ENCODE peak calls at places on chromosomes 11 and 22, in six cellular contexts. One of them, this sample, is unnamed. For H3K27me3, the result is how much of the 10 kb centered on the place peaks cover.

GRCh38 chr11:78417175-78417887 is at the start of gene GAB2:
- DNase-seq in esophagus squamous epithelium: no peak
- DNase-seq in left ventricle myocardium inferior: no peak
- DNase-seq in MG63: peak
- DNase-seq in mesendoderm: no peak
- DNase-seq in IMR-90: no peak
- DNase-seq in this sample: no peak

GRCh38 chr11:1472180-1473005 is 14.2 kb downstream of the MOB2 start:
- DNase-seq in esophagus squamous epithelium: no peak
- DNase-seq in left ventricle myocardium inferior: peak
- DNase-seq in MG63: no peak
- DNase-seq in mesendoderm: no peak
- DNase-seq in IMR-90: no peak
- DNase-seq in this sample: no peak

GRCh38 chr11:95768521-95768920 is 21.1 kb downstream of the FAM76B start:
- DNase-seq in esophagus squamous epithelium: no peak
- DNase-seq in left ventricle myocardium inferior: no peak
- DNase-seq in MG63: no peak
- DNase-seq in mesendoderm: peak
- DNase-seq in IMR-90: peak
- DNase-seq in this sample: no peak

GRCh38 chr11:73195191-73196007 is 22.7 kb upstream of the P2RY2 start:
- DNase-seq in esophagus squamous epithelium: no peak
- DNase-seq in left ventricle myocardium inferior: no peak
- DNase-seq in MG63: no peak
- DNase-seq in mesendoderm: no peak
- DNase-seq in IMR-90: no peak
- DNase-seq in this sample: peak

GRCh38 chr11:65418681-65419459 is 3.7 kb upstream of the NEAT1 start:
- DNase-seq in esophagus squamous epithelium: peak
- DNase-seq in left ventricle myocardium inferior: peak
- DNase-seq in MG63: peak
- DNase-seq in mesendoderm: peak
- DNase-seq in IMR-90: peak
- DNase-seq in this sample: peak

GRCh38 chr11:95891423-95892177 is 32.3 kb downstream of the MTMR2 start:
- DNase-seq in esophagus squamous epithelium: no peak
- DNase-seq in left ventricle myocardium inferior: no peak
- DNase-seq in MG63: no peak
- DNase-seq in mesendoderm: no peak
- DNase-seq in IMR-90: peak
- DNase-seq in this sample: no peak

GRCh38 chr11:10529279-10529678 is 11.7 kb downstream of the RNF141 start:
- DNase-seq in esophagus squamous epithelium: no peak
- DNase-seq in left ventricle myocardium inferior: no peak
- DNase-seq in MG63: no peak
- DNase-seq in mesendoderm: no peak
- DNase-seq in IMR-90: peak
- DNase-seq in this sample: no peak

GRCh38 chr11:33723238-33723881 is 12.9 kb downstream of the CD59 start:
- DNase-seq in esophagus squamous epithelium: no peak
- DNase-seq in left ventricle myocardium inferior: no peak
- DNase-seq in MG63: peak
- DNase-seq in mesendoderm: peak
- DNase-seq in IMR-90: peak
- DNase-seq in this sample: no peak

GRCh38 chr11:119529063-119529845 is 106.3 kb upstream of the THY1 start:
- DNase-seq in esophagus squamous epithelium: no peak
- DNase-seq in left ventricle myocardium inferior: no peak
- DNase-seq in MG63: no peak
- DNase-seq in mesendoderm: no peak
- DNase-seq in IMR-90: no peak
- DNase-seq in this sample: peak

GRCh38 chr11:119803139-119803538 is 74.1 kb upstream of the NECTIN1 start:
- DNase-seq in esophagus squamous epithelium: no peak
- DNase-seq in left ventricle myocardium inferior: no peak
- DNase-seq in MG63: no peak
- DNase-seq in mesendoderm: no peak
- DNase-seq in IMR-90: no peak
- DNase-seq in this sample: no peak

GRCh38 chr11:112087212-112087611 is 539 bp downstream of the SDHD start:
- DNase-seq in esophagus squamous epithelium: no peak
- DNase-seq in left ventricle myocardium inferior: no peak
- DNase-seq in MG63: no peak
- DNase-seq in mesendoderm: peak
- DNase-seq in IMR-90: no peak
- DNase-seq in this sample: no peak

GRCh38 chr11:128055576-128056217 is 531.7 kb downstream of the ETS1 start:
- DNase-seq in esophagus squamous epithelium: no peak
- DNase-seq in left ventricle myocardium inferior: no peak
- DNase-seq in MG63: no peak
- DNase-seq in mesendoderm: no peak
- DNase-seq in IMR-90: no peak
- DNase-seq in this sample: no peak

GRCh38 chr11:134637091-134638015 is 225.3 kb upstream of the B3GAT1 start:
- DNase-seq in esophagus squamous epithelium: no peak
- DNase-seq in left ventricle myocardium inferior: no peak
- DNase-seq in MG63: no peak
- DNase-seq in mesendoderm: no peak
- DNase-seq in IMR-90: no peak
- DNase-seq in this sample: no peak

GRCh38 chr11:47587733-47588326 is 1.4 kb downstream of the FAM180B start:
- DNase-seq in esophagus squamous epithelium: no peak
- DNase-seq in left ventricle myocardium inferior: peak
- DNase-seq in MG63: no peak
- DNase-seq in mesendoderm: no peak
- DNase-seq in IMR-90: no peak
- DNase-seq in this sample: no peak

GRCh38 chr22:46233231-46233630 is 16.9 kb downstream of the CDPF1 start:
- DNase-seq in esophagus squamous epithelium: no peak
- DNase-seq in left ventricle myocardium inferior: peak
- DNase-seq in MG63: peak
- DNase-seq in mesendoderm: no peak
- DNase-seq in IMR-90: peak
- DNase-seq in this sample: no peak

GRCh38 chr11:6353367-6353987 is 33.2 kb upstream of the CAVIN3 start:
- DNase-seq in esophagus squamous epithelium: no peak
- DNase-seq in left ventricle myocardium inferior: peak
- DNase-seq in MG63: peak
- DNase-seq in mesendoderm: peak
- DNase-seq in IMR-90: peak
- DNase-seq in this sample: no peak

GRCh38 chr11:67119577-67120391 is 721 bp downstream of the KDM2A start:
- DNase-seq in esophagus squamous epithelium: no peak
- DNase-seq in left ventricle myocardium inferior: no peak
- DNase-seq in MG63: peak
- DNase-seq in mesendoderm: peak
- DNase-seq in IMR-90: no peak
- DNase-seq in this sample: no peak

GRCh38 chr11:103007521-103007920 is 52.0 kb upstream of the MMP13 start:
- DNase-seq in esophagus squamous epithelium: no peak
- DNase-seq in left ventricle myocardium inferior: no peak
- DNase-seq in MG63: no peak
- DNase-seq in mesendoderm: no peak
- DNase-seq in IMR-90: peak
- DNase-seq in this sample: no peak

GRCh38 chr11:62875698-62876483 is 4.8 kb upstream of the SLC3A2 start:
- DNase-seq in esophagus squamous epithelium: no peak
- DNase-seq in left ventricle myocardium inferior: no peak
- DNase-seq in MG63: no peak
- DNase-seq in mesendoderm: peak
- DNase-seq in IMR-90: no peak
- DNase-seq in this sample: no peak

GRCh38 chr11:86769219-86769618 is 31.1 kb upstream of the PRSS23 start:
- DNase-seq in esophagus squamous epithelium: no peak
- DNase-seq in left ventricle myocardium inferior: no peak
- DNase-seq in MG63: no peak
- DNase-seq in mesendoderm: peak
- DNase-seq in IMR-90: no peak
- DNase-seq in this sample: no peak

GRCh38 chr11:44229664-44230063 is 80.3 kb downstream of the ALX4 start:
- DNase-seq in esophagus squamous epithelium: no peak
- DNase-seq in left ventricle myocardium inferior: no peak
- DNase-seq in MG63: no peak
- DNase-seq in mesendoderm: no peak
- DNase-seq in IMR-90: peak
- DNase-seq in this sample: no peak

GRCh38 chr11:117855452-117855851 is 21.0 kb downstream of the FXYD6 start:
- DNase-seq in esophagus squamous epithelium: no peak
- DNase-seq in left ventricle myocardium inferior: no peak
- DNase-seq in MG63: no peak
- DNase-seq in mesendoderm: peak
- DNase-seq in IMR-90: no peak
- DNase-seq in this sample: peak

GRCh38 chr11:118649941-118650340 is 29.5 kb downstream of the TREH start:
- DNase-seq in esophagus squamous epithelium: no peak
- DNase-seq in left ventricle myocardium inferior: no peak
- DNase-seq in MG63: no peak
- DNase-seq in mesendoderm: no peak
- DNase-seq in IMR-90: no peak
- DNase-seq in this sample: no peak

GRCh38 chr11:19772480-19772879 is 59.8 kb downstream of the NAV2 start:
- DNase-seq in esophagus squamous epithelium: no peak
- DNase-seq in left ventricle myocardium inferior: no peak
- DNase-seq in MG63: no peak
- DNase-seq in mesendoderm: peak
- DNase-seq in IMR-90: no peak
- DNase-seq in this sample: no peak
- H3K27me3 ChIP-seq in esophagus squamous epithelium: under half
- H3K27me3 ChIP-seq in left ventricle myocardium inferior: under half
- H3K27me3 ChIP-seq in MG63: under half
- H3K27me3 ChIP-seq in mesendoderm: under half
- H3K27me3 ChIP-seq in IMR-90: under half
- H3K27me3 ChIP-seq in this sample: under half

GRCh38 chr11:64150481-64151239 is 15.3 kb downstream of the MACROD1 start:
- DNase-seq in esophagus squamous epithelium: no peak
- DNase-seq in left ventricle myocardium inferior: peak
- DNase-seq in MG63: no peak
- DNase-seq in mesendoderm: no peak
- DNase-seq in IMR-90: no peak
- DNase-seq in this sample: no peak

GRCh38 chr11:64150051-64150450 is 15.9 kb downstream of the MACROD1 start:
- DNase-seq in esophagus squamous epithelium: no peak
- DNase-seq in left ventricle myocardium inferior: no peak
- DNase-seq in MG63: no peak
- DNase-seq in mesendoderm: no peak
- DNase-seq in IMR-90: no peak
- DNase-seq in this sample: no peak

GRCh38 chr11:64148917-64149617 is 16.8 kb downstream of the MACROD1 start:
- DNase-seq in esophagus squamous epithelium: no peak
- DNase-seq in left ventricle myocardium inferior: no peak
- DNase-seq in MG63: no peak
- DNase-seq in mesendoderm: no peak
- DNase-seq in IMR-90: no peak
- DNase-seq in this sample: no peak

GRCh38 chr11:64146036-64146943 is 19.6 kb downstream of the MACROD1 start:
- DNase-seq in esophagus squamous epithelium: no peak
- DNase-seq in left ventricle myocardium inferior: peak
- DNase-seq in MG63: peak
- DNase-seq in mesendoderm: peak
- DNase-seq in IMR-90: peak
- DNase-seq in this sample: peak

GRCh38 chr11:64148200-64148916 is 17.6 kb downstream of the MACROD1 start:
- DNase-seq in esophagus squamous epithelium: no peak
- DNase-seq in left ventricle myocardium inferior: peak
- DNase-seq in MG63: peak
- DNase-seq in mesendoderm: peak
- DNase-seq in IMR-90: peak
- DNase-seq in this sample: peak
- H3K4me3 ChIP-seq in esophagus squamous epithelium: no peak
- H3K4me3 ChIP-seq in left ventricle myocardium inferior: peak
- H3K4me3 ChIP-seq in MG63: no peak
- H3K4me3 ChIP-seq in mesendoderm: no peak
- H3K4me3 ChIP-seq in IMR-90: no peak
- H3K4me3 ChIP-seq in this sample: no peak

DNA sequence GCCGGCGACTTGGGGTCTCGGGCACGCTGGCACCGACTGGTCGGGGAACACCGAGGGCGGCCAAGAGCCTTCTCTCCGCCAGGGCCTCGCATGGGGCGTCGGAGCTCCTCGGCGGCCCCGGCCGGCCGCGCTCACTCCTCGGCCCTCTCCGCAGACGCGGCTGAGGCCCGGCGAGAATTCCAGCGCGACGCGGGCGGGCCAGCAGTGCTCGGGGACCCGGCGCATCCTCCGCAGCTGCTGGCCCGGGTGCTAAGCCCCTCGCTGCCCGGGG is 5.6 kb downstream of the TBX1 start:
- DNase-seq in esophagus squamous epithelium: no peak
- DNase-seq in left ventricle myocardium inferior: no peak
- DNase-seq in MG63: no peak
- DNase-seq in mesendoderm: no peak
- DNase-seq in IMR-90: no peak
- DNase-seq in this sample: no peak
- H3K27me3 ChIP-seq in esophagus squamous epithelium: under half
- H3K27me3 ChIP-seq in left ventricle myocardium inferior: half or more
- H3K27me3 ChIP-seq in MG63: under half
- H3K27me3 ChIP-seq in mesendoderm: half or more
- H3K27me3 ChIP-seq in IMR-90: half or more
- H3K27me3 ChIP-seq in this sample: under half

GRCh38 chr22:43109921-43110443 is 568 bp upstream of the BIK start:
- DNase-seq in esophagus squamous epithelium: no peak
- DNase-seq in left ventricle myocardium inferior: no peak
- DNase-seq in MG63: no peak
- DNase-seq in mesendoderm: no peak
- DNase-seq in IMR-90: no peak
- DNase-seq in this sample: no peak
- H3K4me3 ChIP-seq in esophagus squamous epithelium: peak
- H3K4me3 ChIP-seq in left ventricle myocardium inferior: peak
- H3K4me3 ChIP-seq in MG63: peak
- H3K4me3 ChIP-seq in mesendoderm: no peak
- H3K4me3 ChIP-seq in IMR-90: peak
- H3K4me3 ChIP-seq in this sample: peak